ENCODE peak calls at places on chromosomes 13 and 19, in six cellular contexts. T is body of pancreas, P is kidney, W is WTC11, X is colonic mucosa, Z is tibial nerve. J is an unnamed sample.

GRCh38 chr13:45451282-45451681 is 13.5 kb upstream of the COG3 start:
- DNase-seq in W (no peak), X (no peak), T (no peak), Z (no peak), P (no peak), J (no peak)

GRCh38 chr13:33134213-33134612 is 118.0 kb downstream of the KL start:
- DNase-seq in T (no peak), W (no peak), Z (no peak), X (no peak), P (no peak), J (no peak)

GRCh38 chr13:49904729-49905456 is 31.2 kb downstream of the SPRYD7 start:
- DNase-seq in W (no peak), X (no peak), Z (no peak), T (no peak), P (no peak), J (no peak)

GRCh38 chr19:28330831-28331230 is 882.1 kb downstream of the UQCRFS1 start:
- DNase-seq in W (no peak), Z (no peak), T (no peak), X (no peak), P (no peak), J (no peak)

GRCh38 chr13:91533354-91533753 is 134.9 kb downstream of the GPC5 start:
- DNase-seq in P (no peak), X (no peak), Z (no peak), T (no peak), W (no peak), J (no peak)

GRCh38 chr19:45346449-45346848 is 5.9 kb downstream of the KLC3 start:
- DNase-seq in T (peak; percentile 18), Z (no peak), W (peak; percentile 68), P (no peak), X (no peak), J (no peak)

GRCh38 chr19:9796113-9796773 is 22.6 kb downstream of the FBXL12 start:
- DNase-seq in P (peak; percentile 78), T (peak; percentile 88), W (peak; percentile 87), Z (peak; percentile 88), X (peak; percentile 92), J (peak; percentile 62)

GRCh38 chr13:20258963-20259288 is 26.8 kb upstream of the GJB6 start:
- DNase-seq in P (no peak), X (no peak), W (no peak), T (no peak), Z (no peak), J (no peak)

GRCh38 chr13:24286624-24287023 is 22.8 kb upstream of the C1QTNF9 start:
- DNase-seq in X (no peak), T (no peak), Z (no peak), P (no peak), W (no peak), J (no peak)

GRCh38 chr13:23617551-23618014 is 47.4 kb downstream of the TNFRSF19 start:
- DNase-seq in P (no peak), W (no peak), X (no peak), T (no peak), Z (no peak), J (no peak)

GRCh38 chr19:7916908-7917291 is 2.3 kb downstream of the TGFBR3L start:
- DNase-seq in P (peak; percentile 77), X (no peak), W (no peak), T (no peak), Z (no peak), J (no peak)

GRCh38 chr19:7914598-7915045 is at the start of gene TGFBR3L:
- DNase-seq in Z (no peak), P (no peak), W (no peak), X (no peak), T (no peak), J (no peak)

GRCh38 chr19:7915250-7916136 is 863 bp downstream of the TGFBR3L start:
- DNase-seq in T (no peak), P (peak; percentile 72), Z (no peak), W (no peak), X (no peak), J (no peak)

GRCh38 chr19:7917292-7918061 is 2.7 kb upstream of the SNAPC2 start:
- DNase-seq in X (no peak), W (peak; percentile 77), T (peak; percentile 65), Z (no peak), P (peak; percentile 83), J (peak; percentile 55)

DNA sequence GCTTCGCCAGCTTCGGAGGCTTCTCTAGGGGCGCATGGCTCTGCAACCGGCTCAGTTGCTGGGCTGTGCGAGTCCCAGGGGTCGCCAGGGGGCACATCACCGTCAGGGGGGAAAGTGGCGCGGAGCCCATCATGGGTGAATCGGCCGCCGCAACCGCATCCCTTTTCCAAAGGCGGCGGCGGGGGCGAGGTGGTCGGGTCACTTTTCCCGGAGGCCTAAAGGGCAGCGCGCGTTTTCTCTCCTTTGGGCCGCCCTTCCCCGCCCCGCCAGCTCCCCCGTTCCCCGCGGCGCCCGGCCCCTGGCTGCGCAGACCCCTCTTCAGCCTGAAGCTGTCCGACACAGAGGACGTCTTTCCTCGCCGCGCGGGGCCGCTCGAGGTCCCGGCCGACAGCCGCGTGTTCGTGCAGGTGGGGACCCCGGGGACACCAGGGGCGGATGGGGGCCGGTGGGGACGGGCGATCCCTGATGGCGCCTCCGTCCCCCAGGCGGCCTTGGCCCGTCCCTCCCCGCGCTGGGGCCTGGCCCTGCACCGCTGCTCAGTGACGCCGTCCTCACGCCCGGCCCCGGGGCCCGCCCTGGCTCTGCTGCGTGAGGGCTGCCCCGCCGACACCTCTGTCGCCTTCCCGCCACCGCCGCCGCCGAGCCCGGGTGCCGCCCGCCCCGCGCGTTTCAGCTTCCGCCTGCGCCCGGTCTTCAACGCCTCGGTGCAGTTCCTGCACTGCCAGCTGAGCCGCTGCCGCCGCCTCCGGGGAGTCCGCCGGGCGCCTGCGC is 1.7 kb downstream of the TGFBR3L start:
- DNase-seq in W (peak; percentile 60), X (no peak), Z (no peak), P (peak; percentile 82), T (no peak), J (peak; percentile 49)
- TF ChIP-seq CTCF in W (no peak), X (no peak), Z (no peak), P (no peak), T (no peak), J (no peak)

DNA sequence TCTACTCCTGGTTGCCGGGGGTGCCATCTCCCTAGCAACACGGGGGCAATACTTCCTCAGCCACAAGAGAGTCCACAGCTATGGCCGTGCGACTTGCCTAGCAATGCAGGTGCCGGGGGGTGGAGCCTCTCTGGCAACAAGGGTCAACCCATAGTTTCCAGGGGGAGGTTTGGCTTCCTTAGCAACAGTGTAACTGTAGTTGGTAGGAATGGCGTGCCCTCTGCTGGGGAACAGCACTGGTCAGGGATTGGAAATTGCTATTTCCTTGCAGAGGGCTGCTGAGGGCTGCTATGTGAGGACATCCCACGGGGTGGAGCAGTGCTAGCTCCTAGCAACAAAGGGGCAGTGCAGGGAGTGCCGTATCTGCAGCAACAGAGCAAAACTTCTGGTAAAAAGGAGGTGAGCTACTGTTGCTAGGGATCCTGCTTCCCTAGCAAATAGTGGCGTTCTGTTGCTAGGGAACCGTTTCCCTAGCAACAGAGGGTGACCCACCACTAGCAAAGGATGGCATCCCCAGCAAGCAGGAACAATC is 7.0 kb upstream of the TMC4 start:
- DNase-seq in W (peak; percentile 94), Z (no peak), T (peak; percentile 34), P (peak; percentile 84), X (peak; percentile 75), J (no peak)
- TF ChIP-seq CTCF in W (no peak), Z (peak; percentile 12), T (no peak), P (peak; percentile 37), X (peak; percentile 41), J (no peak)

GRCh38 chr13:43304945-43305344 is 281.6 kb downstream of the DNAJC15 start:
- DNase-seq in W (no peak), P (no peak), T (no peak), X (no peak), Z (no peak), J (no peak)
- TF ChIP-seq CTCF in W (no peak), P (no peak), T (no peak), X (no peak), Z (no peak), J (no peak)

GRCh38 chr19:14678199-14678598 is 3.6 kb upstream of the ADGRE3 start:
- DNase-seq in T (no peak), P (no peak), X (no peak), Z (no peak), W (no peak), J (no peak)

GRCh38 chr19:14677464-14677863 is 2.8 kb upstream of the ADGRE3 start:
- DNase-seq in X (no peak), T (no peak), P (no peak), W (no peak), Z (no peak), J (no peak)

GRCh38 chr19:14686411-14686810 is 3.4 kb upstream of the ZNF333 start:
- DNase-seq in Z (no peak), P (no peak), W (peak; percentile 25), X (no peak), T (no peak), J (no peak)

GRCh38 chr19:14682084-14682483 is 7.4 kb upstream of the ADGRE3 start:
- DNase-seq in W (no peak), P (no peak), T (no peak), Z (no peak), X (no peak), J (no peak)

DNA sequence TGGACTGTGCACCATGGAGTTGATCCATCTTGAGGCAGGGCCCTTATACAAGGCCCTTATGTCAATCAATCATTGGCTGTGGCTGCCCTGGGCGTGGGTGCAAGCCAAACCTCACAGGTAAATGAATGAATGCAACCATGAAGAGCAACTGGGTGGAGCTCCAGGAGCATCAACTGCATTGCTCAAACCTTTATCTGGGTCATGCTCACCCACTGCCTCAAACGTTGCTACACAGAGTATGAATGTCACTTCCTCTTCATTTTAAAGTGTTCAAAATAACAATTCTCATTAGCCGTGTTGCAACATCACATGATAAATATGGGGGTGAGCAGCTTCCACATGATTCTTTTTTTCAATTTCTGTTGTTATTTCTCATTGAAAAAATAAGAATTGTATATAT is 6.4 kb upstream of the ZNF333 start:
- DNase-seq in Z (no peak), W (no peak), T (no peak), X (no peak), P (no peak), J (no peak)
- TF ChIP-seq CTCF in Z (no peak), W (no peak), T (no peak), X (no peak), P (no peak), J (no peak)

DNA sequence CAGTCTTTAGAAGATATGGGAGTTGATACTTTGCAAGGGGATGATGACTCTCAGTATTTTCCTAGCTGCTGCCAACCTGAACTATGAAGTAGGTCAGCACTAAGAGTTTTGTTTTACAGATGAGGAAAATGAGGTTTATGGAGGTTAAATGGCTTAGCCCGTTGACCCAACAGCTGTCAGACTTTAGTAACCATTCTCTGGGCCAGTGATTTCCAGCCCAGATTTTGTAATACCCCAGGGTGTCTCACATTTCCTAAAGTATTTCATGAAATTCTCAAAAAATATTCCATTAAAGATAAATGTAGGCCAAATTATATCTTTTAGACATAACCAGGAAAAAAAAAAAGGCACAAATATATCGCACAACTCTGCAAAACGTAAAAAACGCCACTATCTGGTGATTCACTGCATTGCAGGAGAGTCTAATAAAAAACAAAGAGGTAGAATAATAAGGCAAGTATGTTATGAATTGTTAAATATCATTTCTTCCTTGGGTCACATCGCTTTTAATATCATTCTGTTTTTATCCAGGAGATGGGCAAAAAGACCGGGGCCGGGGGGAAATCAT is 112.5 kb downstream of the DACH1 start:
- DNase-seq in T (peak; percentile 7), X (no peak), Z (peak; percentile 38), W (no peak), P (no peak), J (no peak)
- TF ChIP-seq CTCF in T (no peak), X (no peak), Z (no peak), W (peak; percentile 15), P (no peak), J (no peak)

J was measured in activated B cell treated with CpG ODN at 0.5 μM for 24 hours.